ENCODE peak calls at places on chromosomes 5 and 9, in four cellular contexts. R is T follicular helper cell, J is astrocyte of the spinal cord, Z is heart right ventricle. Y is an unnamed sample.

GRCh38 chr5:143890475-143890874 is 78.5 kb downstream of the HMHB1 start:
- DNase-seq in R (no peak), J (no peak), Z (no peak), Y (no peak)

GRCh38 chr5:172437445-172438303 is 16.7 kb downstream of the SH3PXD2B start:
- DNase-seq in R (no peak), J (peak), Z (peak), Y (no peak)

GRCh38 chr9:106038266-106039001 is 344.1 kb downstream of the TMEM38B start:
- DNase-seq in R (no peak), J (no peak), Z (no peak), Y (no peak)

GRCh38 chr5:176360894-176361436 is 599 bp downstream of the KIAA1191 start:
- DNase-seq in R (no peak), J (no peak), Z (no peak), Y (peak)

GRCh38 chr9:88388886-88389617 is 808 bp downstream of the SPIN1 start:
- DNase-seq in R (peak), J (peak), Z (no peak), Y (peak)

GRCh38 chr5:125408582-125409069 is 662.2 kb upstream of the ZNF608 start:
- DNase-seq in R (no peak), J (peak), Z (no peak), Y (no peak)

GRCh38 chr5:5716665-5717064 is 294.2 kb downstream of the ICE1 start:
- DNase-seq in R (no peak), J (no peak), Z (no peak), Y (no peak)

GRCh38 chr5:173229381-173229959 is 5.5 kb downstream of the NKX2-5 start:
- DNase-seq in R (no peak), J (no peak), Z (peak), Y (no peak)

GRCh38 chr9:72476617-72477375 is 44.6 kb upstream of the TMC1 start:
- DNase-seq in R (no peak), J (peak), Z (no peak), Y (peak)

Y was measured in CD4-positive, alpha-beta T cell.